ENCODE peak calls at places on chromosomes 13 and 19, in nine cellular contexts. One of them, this sample, is unnamed.

GRCh38 chr13:29578300-29579048 is 17.0 kb downstream of the SLC7A1 start:
- DNase-seq in aorta: no peak
- DNase-seq in occipital lobe: no peak
- DNase-seq in ascending aorta: no peak
- DNase-seq in activated CD4-positive, alpha-beta T cell treated with anti-CD3 and anti-CD28 coated beads for 36 hours: no peak
- DNase-seq in body of pancreas: peak
- DNase-seq in spleen: no peak
- DNase-seq in immature natural killer cell: no peak
- DNase-seq in OCI-LY7: no peak
- DNase-seq in this sample: peak

GRCh38 chr19:31356587-31357314 is 7.5 kb upstream of the TSHZ3 start:
- DNase-seq in aorta: peak
- DNase-seq in occipital lobe: no peak
- DNase-seq in ascending aorta: no peak
- DNase-seq in activated CD4-positive, alpha-beta T cell treated with anti-CD3 and anti-CD28 coated beads for 36 hours: peak
- DNase-seq in body of pancreas: peak
- DNase-seq in spleen: peak
- DNase-seq in immature natural killer cell: peak
- DNase-seq in OCI-LY7: no peak
- DNase-seq in this sample: no peak

GRCh38 chr19:51737924-51738323 is 13.8 kb downstream of the FPR1 start:
- DNase-seq in aorta: no peak
- DNase-seq in occipital lobe: no peak
- DNase-seq in ascending aorta: no peak
- DNase-seq in activated CD4-positive, alpha-beta T cell treated with anti-CD3 and anti-CD28 coated beads for 36 hours: no peak
- DNase-seq in body of pancreas: no peak
- DNase-seq in spleen: no peak
- DNase-seq in immature natural killer cell: no peak
- DNase-seq in OCI-LY7: no peak
- DNase-seq in this sample: no peak

GRCh38 chr19:862529-863304 is 3.3 kb downstream of the CFD start:
- DNase-seq in aorta: peak
- DNase-seq in occipital lobe: no peak
- DNase-seq in ascending aorta: no peak
- DNase-seq in activated CD4-positive, alpha-beta T cell treated with anti-CD3 and anti-CD28 coated beads for 36 hours: peak
- DNase-seq in body of pancreas: peak
- DNase-seq in spleen: peak
- DNase-seq in immature natural killer cell: peak
- DNase-seq in OCI-LY7: peak
- DNase-seq in this sample: peak

GRCh38 chr19:1086618-1087017 is 8.6 kb downstream of the POLR2E start:
- DNase-seq in aorta: no peak
- DNase-seq in occipital lobe: no peak
- DNase-seq in ascending aorta: no peak
- DNase-seq in activated CD4-positive, alpha-beta T cell treated with anti-CD3 and anti-CD28 coated beads for 36 hours: no peak
- DNase-seq in body of pancreas: no peak
- DNase-seq in spleen: no peak
- DNase-seq in immature natural killer cell: no peak
- DNase-seq in OCI-LY7: no peak
- DNase-seq in this sample: no peak

GRCh38 chr13:43805681-43806128 is 18.9 kb upstream of the ENOX1 start:
- DNase-seq in aorta: no peak
- DNase-seq in occipital lobe: no peak
- DNase-seq in ascending aorta: no peak
- DNase-seq in activated CD4-positive, alpha-beta T cell treated with anti-CD3 and anti-CD28 coated beads for 36 hours: no peak
- DNase-seq in body of pancreas: no peak
- DNase-seq in spleen: no peak
- DNase-seq in immature natural killer cell: no peak
- DNase-seq in OCI-LY7: no peak
- DNase-seq in this sample: no peak

GRCh38 chr13:99812611-99813010 is 159.0 kb downstream of the ZIC5 start:
- DNase-seq in aorta: no peak
- DNase-seq in occipital lobe: no peak
- DNase-seq in ascending aorta: no peak
- DNase-seq in activated CD4-positive, alpha-beta T cell treated with anti-CD3 and anti-CD28 coated beads for 36 hours: no peak
- DNase-seq in body of pancreas: peak
- DNase-seq in spleen: no peak
- DNase-seq in immature natural killer cell: no peak
- DNase-seq in OCI-LY7: no peak
- DNase-seq in this sample: no peak

GRCh38 chr13:27110056-27110746 is 61.4 kb downstream of the USP12 start:
- DNase-seq in aorta: no peak
- DNase-seq in occipital lobe: no peak
- DNase-seq in ascending aorta: no peak
- DNase-seq in activated CD4-positive, alpha-beta T cell treated with anti-CD3 and anti-CD28 coated beads for 36 hours: no peak
- DNase-seq in body of pancreas: no peak
- DNase-seq in spleen: no peak
- DNase-seq in immature natural killer cell: no peak
- DNase-seq in OCI-LY7: no peak
- DNase-seq in this sample: no peak

GRCh38 chr19:8575467-8575997 is 1.7 kb downstream of the MYO1F start:
- DNase-seq in aorta: no peak
- DNase-seq in occipital lobe: no peak
- DNase-seq in ascending aorta: no peak
- DNase-seq in activated CD4-positive, alpha-beta T cell treated with anti-CD3 and anti-CD28 coated beads for 36 hours: peak
- DNase-seq in body of pancreas: no peak
- DNase-seq in spleen: no peak
- DNase-seq in immature natural killer cell: peak
- DNase-seq in OCI-LY7: no peak
- DNase-seq in this sample: no peak

GRCh38 chr13:36918246-36919060 is 1.6 kb downstream of the SMAD9 start:
- DNase-seq in aorta: no peak
- DNase-seq in occipital lobe: peak
- DNase-seq in ascending aorta: no peak
- DNase-seq in activated CD4-positive, alpha-beta T cell treated with anti-CD3 and anti-CD28 coated beads for 36 hours: no peak
- DNase-seq in body of pancreas: no peak
- DNase-seq in spleen: no peak
- DNase-seq in immature natural killer cell: no peak
- DNase-seq in OCI-LY7: peak
- DNase-seq in this sample: peak

GRCh38 chr19:5093297-5093858 is 124.5 kb downstream of the KDM4B start:
- DNase-seq in aorta: no peak
- DNase-seq in occipital lobe: no peak
- DNase-seq in ascending aorta: no peak
- DNase-seq in activated CD4-positive, alpha-beta T cell treated with anti-CD3 and anti-CD28 coated beads for 36 hours: no peak
- DNase-seq in body of pancreas: peak
- DNase-seq in spleen: no peak
- DNase-seq in immature natural killer cell: no peak
- DNase-seq in OCI-LY7: no peak
- DNase-seq in this sample: no peak

GRCh38 chr13:94121686-94122085 is 357.8 kb downstream of the DCT start:
- DNase-seq in aorta: no peak
- DNase-seq in occipital lobe: no peak
- DNase-seq in ascending aorta: no peak
- DNase-seq in activated CD4-positive, alpha-beta T cell treated with anti-CD3 and anti-CD28 coated beads for 36 hours: no peak
- DNase-seq in body of pancreas: no peak
- DNase-seq in spleen: no peak
- DNase-seq in immature natural killer cell: no peak
- DNase-seq in OCI-LY7: no peak
- DNase-seq in this sample: no peak

GRCh38 chr13:51332566-51333361 is 6.7 kb upstream of the SERPINE3 start:
- DNase-seq in aorta: no peak
- DNase-seq in occipital lobe: no peak
- DNase-seq in ascending aorta: no peak
- DNase-seq in activated CD4-positive, alpha-beta T cell treated with anti-CD3 and anti-CD28 coated beads for 36 hours: no peak
- DNase-seq in body of pancreas: no peak
- DNase-seq in spleen: no peak
- DNase-seq in immature natural killer cell: no peak
- DNase-seq in OCI-LY7: no peak
- DNase-seq in this sample: no peak

GRCh38 chr19:2998642-2999041 is 21.3 kb downstream of the TLE6 start:
- DNase-seq in aorta: no peak
- DNase-seq in occipital lobe: no peak
- DNase-seq in ascending aorta: no peak
- DNase-seq in activated CD4-positive, alpha-beta T cell treated with anti-CD3 and anti-CD28 coated beads for 36 hours: no peak
- DNase-seq in body of pancreas: no peak
- DNase-seq in spleen: no peak
- DNase-seq in immature natural killer cell: no peak
- DNase-seq in OCI-LY7: no peak
- DNase-seq in this sample: no peak

GRCh38 chr19:1474011-1474764 is 4.8 kb downstream of the C19orf25 start:
- DNase-seq in aorta: no peak
- DNase-seq in occipital lobe: no peak
- DNase-seq in ascending aorta: no peak
- DNase-seq in activated CD4-positive, alpha-beta T cell treated with anti-CD3 and anti-CD28 coated beads for 36 hours: no peak
- DNase-seq in body of pancreas: no peak
- DNase-seq in spleen: no peak
- DNase-seq in immature natural killer cell: no peak
- DNase-seq in OCI-LY7: no peak
- DNase-seq in this sample: no peak

GRCh38 chr19:5154129-5154798 is 185.4 kb downstream of the KDM4B start:
- DNase-seq in aorta: no peak
- DNase-seq in occipital lobe: no peak
- DNase-seq in ascending aorta: no peak
- DNase-seq in activated CD4-positive, alpha-beta T cell treated with anti-CD3 and anti-CD28 coated beads for 36 hours: peak
- DNase-seq in body of pancreas: peak
- DNase-seq in spleen: peak
- DNase-seq in immature natural killer cell: peak
- DNase-seq in OCI-LY7: peak
- DNase-seq in this sample: no peak

GRCh38 chr19:14090509-14091085 is at the start of gene SAMD1:
- DNase-seq in aorta: peak
- DNase-seq in occipital lobe: peak
- DNase-seq in ascending aorta: no peak
- DNase-seq in activated CD4-positive, alpha-beta T cell treated with anti-CD3 and anti-CD28 coated beads for 36 hours: peak
- DNase-seq in body of pancreas: peak
- DNase-seq in spleen: peak
- DNase-seq in immature natural killer cell: peak
- DNase-seq in OCI-LY7: peak
- DNase-seq in this sample: peak

GRCh38 chr13:102688306-102688973 is 6.4 kb downstream of the METTL21C start:
- DNase-seq in aorta: no peak
- DNase-seq in occipital lobe: no peak
- DNase-seq in ascending aorta: no peak
- DNase-seq in activated CD4-positive, alpha-beta T cell treated with anti-CD3 and anti-CD28 coated beads for 36 hours: no peak
- DNase-seq in body of pancreas: no peak
- DNase-seq in spleen: no peak
- DNase-seq in immature natural killer cell: no peak
- DNase-seq in OCI-LY7: no peak
- DNase-seq in this sample: no peak

GRCh38 chr19:10478903-10479384 is 24.2 kb downstream of the KEAP1 start:
- DNase-seq in aorta: peak
- DNase-seq in occipital lobe: peak
- DNase-seq in ascending aorta: peak
- DNase-seq in activated CD4-positive, alpha-beta T cell treated with anti-CD3 and anti-CD28 coated beads for 36 hours: peak
- DNase-seq in body of pancreas: peak
- DNase-seq in spleen: peak
- DNase-seq in immature natural killer cell: peak
- DNase-seq in OCI-LY7: peak
- DNase-seq in this sample: peak

GRCh38 chr13:106649495-106649894 is 81.6 kb upstream of the ARGLU1 start:
- DNase-seq in aorta: no peak
- DNase-seq in occipital lobe: no peak
- DNase-seq in ascending aorta: no peak
- DNase-seq in activated CD4-positive, alpha-beta T cell treated with anti-CD3 and anti-CD28 coated beads for 36 hours: no peak
- DNase-seq in body of pancreas: no peak
- DNase-seq in spleen: no peak
- DNase-seq in immature natural killer cell: no peak
- DNase-seq in OCI-LY7: no peak
- DNase-seq in this sample: no peak

GRCh38 chr13:49421391-49421790 is 22.5 kb downstream of the CAB39L start:
- DNase-seq in aorta: no peak
- DNase-seq in occipital lobe: no peak
- DNase-seq in ascending aorta: no peak
- DNase-seq in activated CD4-positive, alpha-beta T cell treated with anti-CD3 and anti-CD28 coated beads for 36 hours: peak
- DNase-seq in body of pancreas: peak
- DNase-seq in spleen: no peak
- DNase-seq in immature natural killer cell: peak
- DNase-seq in OCI-LY7: peak
- DNase-seq in this sample: peak

GRCh38 chr19:46907880-46908279 is 47.1 kb downstream of the ARHGAP35 start:
- DNase-seq in aorta: no peak
- DNase-seq in occipital lobe: no peak
- DNase-seq in ascending aorta: no peak
- DNase-seq in activated CD4-positive, alpha-beta T cell treated with anti-CD3 and anti-CD28 coated beads for 36 hours: no peak
- DNase-seq in body of pancreas: peak
- DNase-seq in spleen: no peak
- DNase-seq in immature natural killer cell: no peak
- DNase-seq in OCI-LY7: no peak
- DNase-seq in this sample: no peak

GRCh38 chr19:45768644-45769053 is 403 bp downstream of the SIX5 start:
- DNase-seq in aorta: peak
- DNase-seq in occipital lobe: no peak
- DNase-seq in ascending aorta: no peak
- DNase-seq in activated CD4-positive, alpha-beta T cell treated with anti-CD3 and anti-CD28 coated beads for 36 hours: peak
- DNase-seq in body of pancreas: peak
- DNase-seq in spleen: peak
- DNase-seq in immature natural killer cell: peak
- DNase-seq in OCI-LY7: peak
- DNase-seq in this sample: no peak

GRCh38 chr19:28427256-28428083 is 785.5 kb downstream of the UQCRFS1 start:
- DNase-seq in aorta: no peak
- DNase-seq in occipital lobe: no peak
- DNase-seq in ascending aorta: no peak
- DNase-seq in activated CD4-positive, alpha-beta T cell treated with anti-CD3 and anti-CD28 coated beads for 36 hours: no peak
- DNase-seq in body of pancreas: no peak
- DNase-seq in spleen: no peak
- DNase-seq in immature natural killer cell: no peak
- DNase-seq in OCI-LY7: no peak
- DNase-seq in this sample: no peak

GRCh38 chr19:52188822-52189744 is 769 bp upstream of the PPP2R1A start:
- DNase-seq in aorta: no peak
- DNase-seq in occipital lobe: peak
- DNase-seq in ascending aorta: peak
- DNase-seq in activated CD4-positive, alpha-beta T cell treated with anti-CD3 and anti-CD28 coated beads for 36 hours: peak
- DNase-seq in body of pancreas: no peak
- DNase-seq in spleen: peak
- DNase-seq in immature natural killer cell: peak
- DNase-seq in OCI-LY7: no peak
- DNase-seq in this sample: no peak

GRCh38 chr19:49592486-49593232 is 1.7 kb downstream of the PRR12 start:
- DNase-seq in aorta: no peak
- DNase-seq in occipital lobe: no peak
- DNase-seq in ascending aorta: no peak
- DNase-seq in activated CD4-positive, alpha-beta T cell treated with anti-CD3 and anti-CD28 coated beads for 36 hours: peak
- DNase-seq in body of pancreas: peak
- DNase-seq in spleen: peak
- DNase-seq in immature natural killer cell: no peak
- DNase-seq in OCI-LY7: peak
- DNase-seq in this sample: no peak

GRCh38 chr19:50050406-50051223 is 24.8 kb downstream of the ZNF473 start:
- DNase-seq in aorta: peak
- DNase-seq in occipital lobe: peak
- DNase-seq in ascending aorta: peak
- DNase-seq in activated CD4-positive, alpha-beta T cell treated with anti-CD3 and anti-CD28 coated beads for 36 hours: peak
- DNase-seq in body of pancreas: peak
- DNase-seq in spleen: peak
- DNase-seq in immature natural killer cell: peak
- DNase-seq in OCI-LY7: peak
- DNase-seq in this sample: peak

GRCh38 chr13:75635101-75635620 is 969 bp upstream of the LMO7 start:
- DNase-seq in aorta: peak
- DNase-seq in occipital lobe: no peak
- DNase-seq in ascending aorta: no peak
- DNase-seq in activated CD4-positive, alpha-beta T cell treated with anti-CD3 and anti-CD28 coated beads for 36 hours: peak
- DNase-seq in body of pancreas: peak
- DNase-seq in spleen: no peak
- DNase-seq in immature natural killer cell: peak
- DNase-seq in OCI-LY7: no peak
- DNase-seq in this sample: no peak

GRCh38 chr19:3975144-3975543 is 4.2 kb upstream of the DAPK3 start:
- DNase-seq in aorta: no peak
- DNase-seq in occipital lobe: no peak
- DNase-seq in ascending aorta: no peak
- DNase-seq in activated CD4-positive, alpha-beta T cell treated with anti-CD3 and anti-CD28 coated beads for 36 hours: no peak
- DNase-seq in body of pancreas: no peak
- DNase-seq in spleen: no peak
- DNase-seq in immature natural killer cell: no peak
- DNase-seq in OCI-LY7: no peak
- DNase-seq in this sample: no peak

GRCh38 chr13:48576448-48576993 is 43.6 kb upstream of the RCBTB2 start:
- DNase-seq in aorta: no peak
- DNase-seq in occipital lobe: no peak
- DNase-seq in ascending aorta: no peak
- DNase-seq in activated CD4-positive, alpha-beta T cell treated with anti-CD3 and anti-CD28 coated beads for 36 hours: no peak
- DNase-seq in body of pancreas: no peak
- DNase-seq in spleen: no peak
- DNase-seq in immature natural killer cell: no peak
- DNase-seq in OCI-LY7: no peak
- DNase-seq in this sample: no peak

GRCh38 chr13:68609671-68610070 is 1379.5 kb upstream of the PCDH9 start:
- DNase-seq in aorta: no peak
- DNase-seq in occipital lobe: no peak
- DNase-seq in ascending aorta: no peak
- DNase-seq in activated CD4-positive, alpha-beta T cell treated with anti-CD3 and anti-CD28 coated beads for 36 hours: no peak
- DNase-seq in body of pancreas: no peak
- DNase-seq in spleen: no peak
- DNase-seq in immature natural killer cell: no peak
- DNase-seq in OCI-LY7: no peak
- DNase-seq in this sample: no peak

This sample was measured in endothelial cell of umbilical vein.